ENCODE peak calls at places on chromosome 3, in eight cellular contexts. One of them, this sample, is unnamed.

GRCh38 chr3:171878441-171879225 is 35.5 kb downstream of the TMEM212 start:
- DNase-seq in body of pancreas: no peak
- DNase-seq in spleen: no peak
- DNase-seq in breast epithelium: no peak
- DNase-seq in H1: no peak
- DNase-seq in uterus: no peak
- DNase-seq in substantia nigra: no peak
- DNase-seq in psoas muscle: no peak
- DNase-seq in this sample: no peak

GRCh38 chr3:181313379-181313778 is 323.8 kb upstream of the DNAJC19 start:
- DNase-seq in body of pancreas: no peak
- DNase-seq in substantia nigra: no peak
- DNase-seq in uterus: no peak
- DNase-seq in H1: no peak
- DNase-seq in spleen: no peak
- DNase-seq in psoas muscle: no peak
- DNase-seq in breast epithelium: no peak
- DNase-seq in this sample: no peak

GRCh38 chr3:30426319-30426993 is 179.9 kb upstream of the TGFBR2 start:
- DNase-seq in uterus: peak
- DNase-seq in spleen: no peak
- DNase-seq in body of pancreas: peak
- DNase-seq in psoas muscle: peak
- DNase-seq in substantia nigra: no peak
- DNase-seq in H1: no peak
- DNase-seq in breast epithelium: no peak
- DNase-seq in this sample: no peak

GRCh38 chr3:111667621-111668239 is 72.6 kb upstream of the ZBED2 start:
- DNase-seq in uterus: no peak
- DNase-seq in substantia nigra: no peak
- DNase-seq in breast epithelium: no peak
- DNase-seq in H1: no peak
- DNase-seq in spleen: peak
- DNase-seq in psoas muscle: peak
- DNase-seq in body of pancreas: peak
- DNase-seq in this sample: no peak

GRCh38 chr3:150030841-150031240 is 60.1 kb upstream of the PFN2 start:
- DNase-seq in spleen: no peak
- DNase-seq in breast epithelium: no peak
- DNase-seq in body of pancreas: no peak
- DNase-seq in H1: no peak
- DNase-seq in substantia nigra: no peak
- DNase-seq in uterus: no peak
- DNase-seq in psoas muscle: no peak
- DNase-seq in this sample: no peak

GRCh38 chr3:31847760-31848159 is 133.3 kb downstream of the OSBPL10 start:
- DNase-seq in body of pancreas: no peak
- DNase-seq in substantia nigra: no peak
- DNase-seq in uterus: no peak
- DNase-seq in breast epithelium: no peak
- DNase-seq in psoas muscle: no peak
- DNase-seq in H1: no peak
- DNase-seq in spleen: peak
- DNase-seq in this sample: no peak

GRCh38 chr3:134277271-134277670 is 26.6 kb upstream of the RYK start:
- DNase-seq in psoas muscle: no peak
- DNase-seq in uterus: no peak
- DNase-seq in breast epithelium: no peak
- DNase-seq in body of pancreas: no peak
- DNase-seq in spleen: no peak
- DNase-seq in H1: no peak
- DNase-seq in substantia nigra: no peak
- DNase-seq in this sample: no peak

GRCh38 chr3:22861426-22861825 is 341.7 kb upstream of the UBE2E2 start:
- DNase-seq in psoas muscle: no peak
- DNase-seq in spleen: no peak
- DNase-seq in H1: no peak
- DNase-seq in breast epithelium: no peak
- DNase-seq in uterus: no peak
- DNase-seq in substantia nigra: no peak
- DNase-seq in body of pancreas: no peak
- DNase-seq in this sample: no peak

GRCh38 chr3:190139365-190139764 is 18.7 kb upstream of the P3H2 start:
- DNase-seq in spleen: no peak
- DNase-seq in body of pancreas: no peak
- DNase-seq in psoas muscle: no peak
- DNase-seq in substantia nigra: no peak
- DNase-seq in breast epithelium: no peak
- DNase-seq in H1: no peak
- DNase-seq in uterus: no peak
- DNase-seq in this sample: no peak

GRCh38 chr3:107323723-107324122 is 53.5 kb upstream of the CCDC54 start:
- DNase-seq in substantia nigra: no peak
- DNase-seq in breast epithelium: no peak
- DNase-seq in uterus: no peak
- DNase-seq in H1: no peak
- DNase-seq in spleen: no peak
- DNase-seq in psoas muscle: no peak
- DNase-seq in body of pancreas: no peak
- DNase-seq in this sample: no peak

GRCh38 chr3:52022323-52023100 is 26.8 kb upstream of the RPL29 start:
- DNase-seq in spleen: no peak
- DNase-seq in H1: no peak
- DNase-seq in uterus: peak
- DNase-seq in psoas muscle: peak
- DNase-seq in breast epithelium: no peak
- DNase-seq in substantia nigra: no peak
- DNase-seq in body of pancreas: no peak
- DNase-seq in this sample: peak

GRCh38 chr3:69422751-69423150 is 36.9 kb upstream of the FRMD4B start:
- DNase-seq in body of pancreas: no peak
- DNase-seq in breast epithelium: no peak
- DNase-seq in spleen: no peak
- DNase-seq in H1: no peak
- DNase-seq in substantia nigra: no peak
- DNase-seq in psoas muscle: no peak
- DNase-seq in uterus: no peak
- DNase-seq in this sample: no peak

GRCh38 chr3:183252973-183253363 is at the start of gene B3GNT5:
- DNase-seq in substantia nigra: no peak
- DNase-seq in spleen: peak
- DNase-seq in uterus: peak
- DNase-seq in psoas muscle: peak
- DNase-seq in H1: no peak
- DNase-seq in breast epithelium: no peak
- DNase-seq in body of pancreas: peak
- DNase-seq in this sample: no peak

DNA sequence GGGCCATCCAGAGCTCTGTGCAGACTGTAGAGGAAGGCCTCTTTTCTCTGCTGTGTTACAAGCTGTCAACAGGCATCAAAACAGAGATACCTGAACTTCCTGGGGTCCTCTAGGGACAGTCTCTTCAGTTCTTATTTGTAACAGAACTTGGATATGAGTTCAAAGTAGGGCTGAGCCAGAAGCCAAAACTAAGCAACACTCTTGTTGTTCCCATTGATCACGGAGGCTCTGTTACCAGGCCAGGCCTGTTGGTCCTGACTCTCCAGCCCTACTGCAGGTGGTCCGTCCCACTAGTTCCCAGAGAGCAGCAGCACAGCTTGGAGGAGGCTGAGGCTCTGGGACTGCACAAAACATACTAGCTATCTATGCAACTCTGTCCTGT is 13.1 kb upstream of the AHSG start:
- DNase-seq in substantia nigra: no peak
- DNase-seq in H1: no peak
- DNase-seq in spleen: no peak
- DNase-seq in psoas muscle: no peak
- DNase-seq in body of pancreas: no peak
- DNase-seq in uterus: no peak
- DNase-seq in breast epithelium: no peak
- DNase-seq in this sample: no peak
- H3K27ac ChIP-seq in substantia nigra: no peak
- H3K27ac ChIP-seq in H1: no peak
- H3K27ac ChIP-seq in spleen: no peak
- H3K27ac ChIP-seq in psoas muscle: no peak
- H3K27ac ChIP-seq in body of pancreas: no peak
- H3K27ac ChIP-seq in uterus: no peak
- H3K27ac ChIP-seq in breast epithelium: no peak
- H3K27ac ChIP-seq in this sample: no peak

DNA sequence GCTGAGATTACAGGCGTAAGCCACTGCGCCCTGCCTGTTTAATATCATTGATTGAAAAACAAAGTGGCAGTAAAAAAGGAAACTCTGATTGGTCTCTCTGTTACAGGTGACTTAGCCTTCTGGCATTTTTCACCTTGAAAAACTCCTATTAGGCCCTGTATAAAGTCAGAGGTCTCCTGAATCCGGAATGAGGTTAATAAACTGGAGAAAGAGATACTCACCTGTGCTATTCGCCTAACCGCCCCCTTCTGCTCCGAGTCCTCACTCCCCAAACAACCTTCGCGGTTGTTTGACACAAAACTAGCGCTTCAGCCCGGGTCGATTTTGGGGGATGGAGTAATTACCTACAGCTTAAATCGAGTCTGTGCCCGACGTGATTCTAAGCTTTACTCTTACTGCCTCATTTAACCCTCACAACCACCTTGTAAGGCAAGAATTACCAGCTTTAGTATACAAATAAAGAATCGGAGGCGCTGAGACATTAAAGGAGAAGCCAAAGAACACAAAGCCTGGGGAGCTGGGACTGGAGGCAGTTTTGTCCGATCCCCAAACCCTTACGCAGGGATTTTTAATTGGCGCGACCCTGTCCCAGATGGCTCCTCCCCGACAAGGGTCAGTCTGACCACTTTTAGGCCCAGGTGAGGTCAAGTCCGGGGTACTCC is 441 bp downstream of the CEP70 start:
- DNase-seq in substantia nigra: no peak
- DNase-seq in psoas muscle: no peak
- DNase-seq in body of pancreas: peak
- DNase-seq in H1: no peak
- DNase-seq in uterus: no peak
- DNase-seq in spleen: no peak
- DNase-seq in breast epithelium: no peak
- DNase-seq in this sample: no peak
- H3K27ac ChIP-seq in substantia nigra: peak
- H3K27ac ChIP-seq in psoas muscle: peak
- H3K27ac ChIP-seq in body of pancreas: peak
- H3K27ac ChIP-seq in H1: peak
- H3K27ac ChIP-seq in uterus: peak
- H3K27ac ChIP-seq in spleen: peak
- H3K27ac ChIP-seq in breast epithelium: peak
- H3K27ac ChIP-seq in this sample: peak

GRCh38 chr3:44989141-44989540 is 13.1 kb downstream of the EXOSC7 start:
- DNase-seq in H1: peak
- DNase-seq in substantia nigra: no peak
- DNase-seq in psoas muscle: no peak
- DNase-seq in uterus: no peak
- DNase-seq in spleen: no peak
- DNase-seq in breast epithelium: no peak
- DNase-seq in body of pancreas: no peak
- DNase-seq in this sample: no peak

GRCh38 chr3:44991326-44991725 is 15.3 kb downstream of the EXOSC7 start:
- DNase-seq in uterus: no peak
- DNase-seq in substantia nigra: no peak
- DNase-seq in body of pancreas: no peak
- DNase-seq in spleen: no peak
- DNase-seq in psoas muscle: no peak
- DNase-seq in breast epithelium: no peak
- DNase-seq in H1: no peak
- DNase-seq in this sample: no peak

GRCh38 chr3:44987318-44987717 is 11.3 kb downstream of the EXOSC7 start:
- DNase-seq in substantia nigra: no peak
- DNase-seq in H1: no peak
- DNase-seq in body of pancreas: no peak
- DNase-seq in psoas muscle: no peak
- DNase-seq in uterus: no peak
- DNase-seq in spleen: no peak
- DNase-seq in breast epithelium: no peak
- DNase-seq in this sample: no peak

GRCh38 chr3:44989636-44990373 is 13.8 kb downstream of the EXOSC7 start:
- DNase-seq in substantia nigra: no peak
- DNase-seq in breast epithelium: no peak
- DNase-seq in spleen: no peak
- DNase-seq in uterus: no peak
- DNase-seq in body of pancreas: no peak
- DNase-seq in H1: no peak
- DNase-seq in psoas muscle: no peak
- DNase-seq in this sample: no peak

GRCh38 chr3:44988073-44988472 is 12.0 kb downstream of the EXOSC7 start:
- DNase-seq in body of pancreas: no peak
- DNase-seq in psoas muscle: no peak
- DNase-seq in uterus: no peak
- DNase-seq in spleen: no peak
- DNase-seq in H1: no peak
- DNase-seq in substantia nigra: no peak
- DNase-seq in breast epithelium: no peak
- DNase-seq in this sample: no peak
- H3K27ac ChIP-seq in body of pancreas: no peak
- H3K27ac ChIP-seq in psoas muscle: no peak
- H3K27ac ChIP-seq in uterus: no peak
- H3K27ac ChIP-seq in spleen: no peak
- H3K27ac ChIP-seq in H1: no peak
- H3K27ac ChIP-seq in substantia nigra: no peak
- H3K27ac ChIP-seq in breast epithelium: no peak
- H3K27ac ChIP-seq in this sample: no peak

GRCh38 chr3:49972656-49973055 is 32.7 kb downstream of the RBM6 start:
- DNase-seq in breast epithelium: no peak
- DNase-seq in substantia nigra: no peak
- DNase-seq in spleen: no peak
- DNase-seq in H1: no peak
- DNase-seq in psoas muscle: no peak
- DNase-seq in uterus: no peak
- DNase-seq in body of pancreas: no peak
- DNase-seq in this sample: no peak
- H3K27ac ChIP-seq in breast epithelium: no peak
- H3K27ac ChIP-seq in substantia nigra: no peak
- H3K27ac ChIP-seq in spleen: peak
- H3K27ac ChIP-seq in H1: no peak
- H3K27ac ChIP-seq in psoas muscle: no peak
- H3K27ac ChIP-seq in uterus: no peak
- H3K27ac ChIP-seq in body of pancreas: no peak
- H3K27ac ChIP-seq in this sample: no peak

This sample was measured in caudate nucleus.